ENCODE peak calls at places on chromosomes 4 and X, in eight cellular contexts. E is psoas muscle; U is activated naive CD8-positive, alpha-beta T cell treated with anti-CD3 and anti-CD28 coated beads, Interleukin-2, amount 50 U/mL, for 24 hours; J is kidney; I is endodermal cell; L is substantia nigra; N is NAMALWA; W is RWPE1. Q is an unnamed sample.

GRCh38 chrX:109218761-109219160 is 263.1 kb downstream of the GUCY2F start:
- DNase-seq in W (no peak), I (no peak), L (no peak), J (no peak), U (no peak), N (no peak), E (no peak), Q (no peak)

GRCh38 chr4:4394644-4395043 is 7.7 kb downstream of the NSG1 start:
- DNase-seq in N (no peak), W (no peak), I (peak; percentile 31), L (no peak), U (no peak), J (peak; percentile 16), E (no peak), Q (no peak)

GRCh38 chr4:141409556-141409955 is 188.9 kb downstream of the ZNF330 start:
- DNase-seq in E (no peak), L (no peak), N (no peak), W (no peak), I (no peak), J (no peak), U (no peak), Q (peak; percentile 48)

GRCh38 chrX:42818151-42818921 is 40.4 kb upstream of the PPP1R2C start:
- DNase-seq in I (peak; percentile 72), L (no peak), W (no peak), E (no peak), J (peak; percentile 52), N (peak; percentile 2), U (no peak), Q (no peak)

GRCh38 chr4:7797330-7797729 is 142.3 kb downstream of the AFAP1 start:
- DNase-seq in I (no peak), L (no peak), W (no peak), E (no peak), U (no peak), J (no peak), N (no peak), Q (no peak)

GRCh38 chr4:128854433-128854832 is 44.9 kb downstream of the JADE1 start:
- DNase-seq in E (no peak), N (no peak), U (no peak), I (no peak), W (no peak), L (no peak), J (no peak), Q (no peak)

GRCh38 chr4:186149872-186150271 is 41.5 kb upstream of the CYP4V2 start:
- DNase-seq in I (peak; percentile 96), N (peak; percentile 47), E (peak; percentile 78), J (peak; percentile 87), L (no peak), W (no peak), U (no peak), Q (no peak)

GRCh38 chrX:16212436-16212835 is 45.2 kb downstream of the MAGEB17 start:
- DNase-seq in L (no peak), J (no peak), U (no peak), W (no peak), E (no peak), I (peak; percentile 65), N (peak; percentile 1), Q (peak; percentile 1)

GRCh38 chr4:1596393-1596792 is 87.7 kb downstream of the FAM53A start:
- DNase-seq in J (peak; percentile 42), E (peak; percentile 5), U (no peak), N (no peak), L (no peak), W (no peak), I (no peak), Q (no peak)

GRCh38 chrX:8005678-8006347 is 78.6 kb upstream of the PNPLA4 start:
- DNase-seq in E (no peak), L (no peak), I (no peak), J (no peak), N (no peak), W (no peak), U (no peak), Q (no peak)

GRCh38 chr4:156558365-156559025 is 413.1 kb downstream of the PDGFC start:
- DNase-seq in L (no peak), E (no peak), U (no peak), I (peak; percentile 39), J (no peak), N (no peak), W (no peak), Q (no peak)

GRCh38 chr4:44629280-44629866 is 22.1 kb downstream of the YIPF7 start:
- DNase-seq in N (peak; percentile 78), J (no peak), I (peak; percentile 67), E (no peak), L (peak; percentile 7), W (peak; percentile 46), U (peak; percentile 18), Q (peak; percentile 74)

GRCh38 chr4:130563185-130563890 is 1467.4 kb downstream of the C4orf33 start:
- DNase-seq in U (no peak), E (peak; percentile 53), L (peak; percentile 15), N (no peak), J (no peak), I (peak; percentile 88), W (peak; percentile 45), Q (peak; percentile 76)

GRCh38 chr4:175035907-175036306 is 117.7 kb downstream of the ADAM29 start:
- DNase-seq in E (no peak), U (no peak), N (no peak), L (no peak), W (no peak), I (no peak), J (no peak), Q (no peak)

GRCh38 chrX:74423289-74423985 is 2.1 kb downstream of the SLC16A2 start:
- DNase-seq in W (no peak), I (no peak), J (no peak), L (no peak), E (no peak), U (no peak), N (no peak), Q (no peak)

GRCh38 chr4:26459054-26459755 is 31.1 kb downstream of the CCKAR start:
- DNase-seq in W (peak; percentile 63), L (no peak), I (no peak), U (no peak), J (no peak), N (peak; percentile 70), E (no peak), Q (peak; percentile 49)

GRCh38 chr4:15557806-15558550 is 88.3 kb downstream of the CC2D2A start:
- DNase-seq in E (no peak), J (no peak), U (no peak), N (no peak), I (no peak), L (no peak), W (no peak), Q (no peak)

GRCh38 chr4:84691170-84691691 is 108.3 kb downstream of the CDS1 start:
- DNase-seq in L (no peak), I (no peak), J (no peak), E (no peak), N (no peak), W (peak; percentile 96), U (no peak), Q (no peak)

GRCh38 chrX:15224747-15225146 is 45.1 kb downstream of the ASB9 start:
- DNase-seq in I (no peak), U (no peak), L (no peak), W (no peak), N (no peak), J (no peak), E (no peak), Q (no peak)

GRCh38 chrX:70826715-70827114 is 81.8 kb downstream of the TEX11 start:
- DNase-seq in I (no peak), E (no peak), W (no peak), N (no peak), J (no peak), U (no peak), L (no peak), Q (peak; percentile 10)

GRCh38 chr4:188779586-188779985 is 640.3 kb downstream of the TRIML1 start:
- DNase-seq in U (no peak), N (no peak), J (no peak), L (no peak), E (no peak), I (no peak), W (no peak), Q (no peak)

GRCh38 chrX:19556202-19556601 is 40.9 kb upstream of the MAP3K15 start:
- DNase-seq in I (no peak), N (no peak), W (no peak), E (no peak), J (no peak), U (no peak), L (no peak), Q (no peak)